ENCODE peak calls at places on chromosomes 6 and 20, in four cellular contexts. E is cardiac fibroblast, G is tibial nerve, J is endothelial cell of umbilical vein. U is an unnamed sample.

GRCh38 chr20:51132286-51132810 is 109.4 kb upstream of the KCNG1 start:
- DNase-seq in E (peak), G (no peak), J (no peak), U (no peak)

GRCh38 chr20:64069209-64069613 is 6.2 kb downstream of the TCEA2 start:
- DNase-seq in E (no peak), G (no peak), J (no peak), U (no peak)

GRCh38 chr6:56730663-56731529 is 88.2 kb upstream of the DST start:
- DNase-seq in E (peak), G (no peak), J (peak), U (no peak)

GRCh38 chr20:10622657-10623418 is 51.0 kb downstream of the JAG1 start:
- DNase-seq in E (peak), G (peak), J (peak), U (no peak)

GRCh38 chr6:56746767-56747504 is 104.2 kb upstream of the DST start:
- DNase-seq in E (no peak), G (no peak), J (no peak), U (no peak)

GRCh38 chr6:156028310-156029131 is 572.9 kb upstream of the NOX3 start:
- DNase-seq in E (no peak), G (no peak), J (peak), U (no peak)

GRCh38 chr6:163572612-163573011 is 158.1 kb downstream of the QKI start:
- DNase-seq in E (peak), G (no peak), J (peak), U (no peak)

GRCh38 chr6:140979642-140980091 is 1153.1 kb upstream of the GJE1 start:
- DNase-seq in E (peak), G (peak), J (peak), U (no peak)

GRCh38 chr6:31559958-31560696 is 12.0 kb upstream of the LTA start:
- DNase-seq in E (peak), G (peak), J (peak), U (no peak)

GRCh38 chr6:30763618-30764489 is 19.5 kb upstream of the IER3 start:
- DNase-seq in E (peak), G (no peak), J (peak), U (peak)

GRCh38 chr20:60984666-60985065 is 267.4 kb upstream of the CDH4 start:
- DNase-seq in E (no peak), G (no peak), J (no peak), U (no peak)

DNA sequence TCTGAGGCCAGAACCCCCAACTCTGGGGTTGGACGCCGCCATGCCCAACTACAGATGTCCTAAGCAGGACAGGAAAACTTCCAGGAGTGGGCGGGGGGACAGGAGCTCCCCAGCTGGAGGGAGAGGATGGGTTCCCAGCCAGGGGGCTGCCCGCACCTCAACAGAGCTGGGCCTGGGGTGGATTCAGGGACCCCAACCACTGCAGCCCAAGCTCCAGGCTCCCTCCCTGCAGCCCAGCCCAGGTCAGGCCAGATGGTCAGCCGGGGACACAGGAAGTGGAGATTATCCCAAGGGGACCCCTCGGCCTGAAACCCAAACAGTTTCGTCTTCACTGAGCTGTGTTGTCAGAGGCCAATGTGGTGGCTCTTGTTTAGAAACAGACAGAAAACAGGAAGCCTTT is 9.4 kb downstream of the LAMA5 start:
- DNase-seq in E (no peak), G (no peak), J (no peak), U (no peak)
- H3K4me3 ChIP-seq in E (no peak), G (no peak), J (no peak), U (no peak)

GRCh38 chr6:3053231-3053508 is 15.1 kb upstream of the RIPK1 start:
- DNase-seq in E (no peak), G (no peak), J (no peak), U (no peak)
- H3K4me3 ChIP-seq in E (peak), G (peak), J (peak), U (peak)

DNA sequence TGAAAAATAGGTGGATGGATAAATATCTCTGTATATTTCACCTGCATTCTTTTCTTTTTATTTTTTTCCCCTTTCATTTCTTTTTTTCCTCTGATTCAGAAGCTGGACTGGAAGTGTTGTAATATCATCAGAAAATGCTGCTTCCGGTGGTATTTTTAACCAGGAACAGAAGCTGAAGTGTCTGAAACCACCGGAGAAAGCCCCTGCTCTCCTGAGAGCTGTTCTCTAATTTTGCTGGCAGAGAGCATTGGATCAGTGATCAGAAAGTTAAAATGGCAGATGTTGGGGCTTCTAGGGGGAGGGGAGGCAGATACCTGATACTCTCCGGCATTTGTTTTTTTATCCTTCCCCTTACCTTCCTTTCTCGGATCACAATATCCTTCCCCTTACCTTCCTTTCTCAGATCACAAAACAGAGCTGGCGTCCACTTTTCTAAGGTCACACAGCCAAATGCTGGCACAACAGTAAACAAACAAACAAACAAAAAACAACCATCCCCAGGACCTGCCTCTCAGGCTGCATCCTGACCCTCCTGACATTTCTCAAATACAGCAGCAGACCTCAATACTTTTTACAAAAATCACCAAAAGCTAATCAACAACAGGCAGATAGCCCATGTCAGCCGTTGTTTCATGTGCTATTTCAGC is 143.2 kb upstream of the ZNF217 start:
- DNase-seq in E (peak), G (no peak), J (peak), U (no peak)
- H3K4me3 ChIP-seq in E (no peak), G (no peak), J (no peak), U (no peak)

GRCh38 chr6:118746100-118746874 is 94.9 kb upstream of the CEP85L start:
- DNase-seq in E (no peak), G (no peak), J (no peak), U (no peak)
- H3K4me3 ChIP-seq in E (no peak), G (no peak), J (no peak), U (no peak)

U was measured in body of pancreas.